ENCODE peak calls at places on chromosomes 16 and 17, in four cellular contexts. P is AG10803, X is fibroblast of mammary gland, A is germinal center. Q is an unnamed sample.
A peak's percentile ranks its signal among the peaks of the same experiment; 100 is the strongest.

GRCh38 chr17:8844229-8845218 is 22.9 kb downstream of the PIK3R6 start:
- DNase-seq in P (peak; percentile 9), A (no peak), X (peak; percentile 56), Q (no peak)

GRCh38 chr16:53031323-53031942 is 21.3 kb downstream of the CHD9NB start:
- DNase-seq in P (no peak), X (no peak), A (no peak), Q (no peak)

GRCh38 chr17:77508047-77508715 is 367.4 kb downstream of the SEC14L1 start:
- DNase-seq in A (no peak), X (no peak), P (no peak), Q (no peak)

GRCh38 chr17:82667668-82668000 is 19.4 kb upstream of the WDR45B start:
- DNase-seq in A (no peak), X (no peak), P (no peak), Q (no peak)

GRCh38 chr16:10938321-10938720 is 3.9 kb downstream of the DEXI start:
- DNase-seq in X (peak; percentile 27), P (no peak), A (no peak), Q (no peak)

GRCh38 chr16:86879268-86879667 is 300.9 kb downstream of the FOXL1 start:
- DNase-seq in P (no peak), A (no peak), X (no peak), Q (no peak)

GRCh38 chr16:70252355-70252988 is 732 bp upstream of the EXOSC6 start:
- DNase-seq in A (no peak), X (peak; percentile 28), P (peak; percentile 17), Q (no peak)

GRCh38 chr16:49474741-49475140 is 101.1 kb downstream of the C16orf78 start:
- DNase-seq in P (no peak), A (no peak), X (no peak), Q (no peak)

Q was measured in amygdala.